ENCODE peak calls at places on chromosomes 3 and 15, in six cellular contexts. One of them, this sample, is unnamed.

GRCh38 chr15:89321521-89322410 is 12.9 kb downstream of the POLG start:
- DNase-seq in NCI-H524: no peak
- DNase-seq in GM12892: no peak
- DNase-seq in stimulated activated CD8-positive, alpha-beta memory T cell treated with anti-CD3 and anti-CD28 coated beads, Interleukin-15, amount 100 ng/mL, for 48 hours: no peak
- DNase-seq in G401: no peak
- DNase-seq in kidney tubule cell: no peak
- DNase-seq in this sample: no peak

GRCh38 chr3:134473868-134474546 is 11.8 kb downstream of the ANAPC13 start:
- DNase-seq in NCI-H524: peak; percentile 82
- DNase-seq in stimulated activated CD8-positive, alpha-beta memory T cell treated with anti-CD3 and anti-CD28 coated beads, Interleukin-15, amount 100 ng/mL, for 48 hours: peak; percentile 30
- DNase-seq in G401: peak; percentile 86
- DNase-seq in GM12892: no peak
- DNase-seq in kidney tubule cell: peak; percentile 86
- DNase-seq in this sample: peak; percentile 65

GRCh38 chr3:94162700-94163099 is 99.8 kb downstream of the NSUN3 start:
- DNase-seq in GM12892: no peak
- DNase-seq in G401: no peak
- DNase-seq in NCI-H524: no peak
- DNase-seq in stimulated activated CD8-positive, alpha-beta memory T cell treated with anti-CD3 and anti-CD28 coated beads, Interleukin-15, amount 100 ng/mL, for 48 hours: no peak
- DNase-seq in kidney tubule cell: peak; percentile 95
- DNase-seq in this sample: no peak

GRCh38 chr15:23095796-23096195 is 40.8 kb downstream of the GOLGA6L1 start:
- DNase-seq in G401: no peak
- DNase-seq in stimulated activated CD8-positive, alpha-beta memory T cell treated with anti-CD3 and anti-CD28 coated beads, Interleukin-15, amount 100 ng/mL, for 48 hours: no peak
- DNase-seq in kidney tubule cell: no peak
- DNase-seq in GM12892: no peak
- DNase-seq in NCI-H524: no peak
- DNase-seq in this sample: no peak

GRCh38 chr3:25603703-25604102 is 61.0 kb downstream of the TOP2B start:
- DNase-seq in stimulated activated CD8-positive, alpha-beta memory T cell treated with anti-CD3 and anti-CD28 coated beads, Interleukin-15, amount 100 ng/mL, for 48 hours: no peak
- DNase-seq in GM12892: no peak
- DNase-seq in kidney tubule cell: no peak
- DNase-seq in G401: peak; percentile 19
- DNase-seq in NCI-H524: no peak
- DNase-seq in this sample: no peak

GRCh38 chr3:146431240-146431639 is 38.1 kb downstream of the PLSCR2 start:
- DNase-seq in NCI-H524: no peak
- DNase-seq in stimulated activated CD8-positive, alpha-beta memory T cell treated with anti-CD3 and anti-CD28 coated beads, Interleukin-15, amount 100 ng/mL, for 48 hours: no peak
- DNase-seq in kidney tubule cell: no peak
- DNase-seq in G401: no peak
- DNase-seq in GM12892: no peak
- DNase-seq in this sample: no peak

GRCh38 chr3:176193032-176193698 is 1004.1 kb downstream of the TBL1XR1 start:
- DNase-seq in GM12892: no peak
- DNase-seq in kidney tubule cell: no peak
- DNase-seq in NCI-H524: no peak
- DNase-seq in stimulated activated CD8-positive, alpha-beta memory T cell treated with anti-CD3 and anti-CD28 coated beads, Interleukin-15, amount 100 ng/mL, for 48 hours: no peak
- DNase-seq in G401: no peak
- DNase-seq in this sample: no peak

GRCh38 chr15:35851491-35851890 is 305.5 kb upstream of the DPH6 start:
- DNase-seq in NCI-H524: no peak
- DNase-seq in kidney tubule cell: no peak
- DNase-seq in G401: no peak
- DNase-seq in GM12892: no peak
- DNase-seq in stimulated activated CD8-positive, alpha-beta memory T cell treated with anti-CD3 and anti-CD28 coated beads, Interleukin-15, amount 100 ng/mL, for 48 hours: no peak
- DNase-seq in this sample: no peak

GRCh38 chr3:114608293-114608692 is 314.5 kb downstream of the TIGIT start:
- DNase-seq in stimulated activated CD8-positive, alpha-beta memory T cell treated with anti-CD3 and anti-CD28 coated beads, Interleukin-15, amount 100 ng/mL, for 48 hours: no peak
- DNase-seq in kidney tubule cell: peak; percentile 89
- DNase-seq in NCI-H524: no peak
- DNase-seq in GM12892: no peak
- DNase-seq in G401: no peak
- DNase-seq in this sample: no peak

GRCh38 chr15:39156166-39156565 is 424.7 kb upstream of the THBS1 start:
- DNase-seq in GM12892: no peak
- DNase-seq in G401: no peak
- DNase-seq in NCI-H524: no peak
- DNase-seq in kidney tubule cell: no peak
- DNase-seq in stimulated activated CD8-positive, alpha-beta memory T cell treated with anti-CD3 and anti-CD28 coated beads, Interleukin-15, amount 100 ng/mL, for 48 hours: no peak
- DNase-seq in this sample: no peak

GRCh38 chr3:123282461-123282860 is 80.7 kb downstream of the SEC22A start:
- DNase-seq in GM12892: no peak
- DNase-seq in NCI-H524: no peak
- DNase-seq in stimulated activated CD8-positive, alpha-beta memory T cell treated with anti-CD3 and anti-CD28 coated beads, Interleukin-15, amount 100 ng/mL, for 48 hours: no peak
- DNase-seq in G401: no peak
- DNase-seq in kidney tubule cell: no peak
- DNase-seq in this sample: no peak